ENCODE peak calls at places on chromosomes 1 and 21, in eight cellular contexts. O, J, G, L, W, R, F and Z are unnamed samples.

GRCh38 chr1:174190800-174191199 is 31.5 kb downstream of the RABGAP1L start:
- DNase-seq in O (no peak), J (no peak), G (no peak), L (no peak), W (no peak), R (no peak), F (no peak), Z (no peak)

GRCh38 chr1:204503122-204503912 is 8.7 kb upstream of the PIK3C2B start:
- DNase-seq in O (no peak), J (peak), G (peak), L (no peak), W (no peak), R (no peak), F (peak), Z (no peak)

GRCh38 chr1:96116707-96117106 is 604.9 kb upstream of the PTBP2 start:
- DNase-seq in O (no peak), J (no peak), G (peak), L (no peak), W (no peak), R (no peak), F (no peak), Z (no peak)

GRCh38 chr1:54952950-54953718 is 27.3 kb upstream of the TMEM61 start:
- DNase-seq in O (no peak), J (no peak), G (no peak), L (no peak), W (no peak), R (no peak), F (peak), Z (no peak)

GRCh38 chr1:180170569-180170968 is 15.9 kb downstream of the QSOX1 start:
- DNase-seq in O (no peak), J (no peak), G (no peak), L (no peak), W (no peak), R (no peak), F (no peak), Z (no peak)

GRCh38 chr21:36065497-36066036 is 4.3 kb upstream of the CBR1 start:
- DNase-seq in O (no peak), J (no peak), G (no peak), L (no peak), W (no peak), R (no peak), F (peak), Z (no peak)

GRCh38 chr1:217274416-217274815 is 356.5 kb downstream of the GPATCH2 start:
- DNase-seq in O (no peak), J (no peak), G (no peak), L (no peak), W (no peak), R (no peak), F (no peak), Z (no peak)

GRCh38 chr21:46052703-46053651 is 44.9 kb upstream of the COL6A2 start:
- DNase-seq in O (no peak), J (no peak), G (no peak), L (no peak), W (no peak), R (no peak), F (peak), Z (peak)

GRCh38 chr1:199463521-199464127 is 563.9 kb upstream of the NR5A2 start:
- DNase-seq in O (no peak), J (peak), G (peak), L (no peak), W (peak), R (peak), F (peak), Z (no peak)

GRCh38 chr1:13869172-13869797 is 169.3 kb downstream of the PRDM2 start:
- DNase-seq in O (no peak), J (no peak), G (no peak), L (no peak), W (no peak), R (no peak), F (no peak), Z (no peak)

GRCh38 chr21:31289702-31290101 is 54.4 kb downstream of the TIAM1 start:
- DNase-seq in O (no peak), J (no peak), G (no peak), L (no peak), W (no peak), R (no peak), F (no peak), Z (no peak)

GRCh38 chr1:19582318-19582717 is 61.8 kb upstream of the NBL1 start:
- DNase-seq in O (peak), J (peak), G (peak), L (no peak), W (no peak), R (peak), F (peak), Z (peak)

GRCh38 chr1:57489342-57490036 is 65.6 kb upstream of the DAB1 start:
- DNase-seq in O (no peak), J (no peak), G (no peak), L (no peak), W (no peak), R (no peak), F (peak), Z (no peak)

GRCh38 chr1:175338447-175339135 is 146.0 kb upstream of the KIAA0040 start:
- DNase-seq in O (no peak), J (peak), G (no peak), L (no peak), W (no peak), R (peak), F (no peak), Z (no peak)

GRCh38 chr21:36456714-36457399 is 23.1 kb downstream of the CLDN14 start:
- DNase-seq in O (no peak), J (no peak), G (no peak), L (no peak), W (no peak), R (no peak), F (no peak), Z (no peak)

GRCh38 chr1:46474580-46474979 is 15.1 kb upstream of the DMBX1 start:
- DNase-seq in O (no peak), J (no peak), G (no peak), L (no peak), W (no peak), R (no peak), F (no peak), Z (no peak)

GRCh38 chr1:172108494-172108893 is 267.2 kb downstream of the DNM3 start:
- DNase-seq in O (no peak), J (no peak), G (no peak), L (no peak), W (no peak), R (no peak), F (peak), Z (no peak)

GRCh38 chr1:19439464-19440171 is 45.7 kb downstream of the CAPZB start:
- DNase-seq in O (peak), J (no peak), G (no peak), L (no peak), W (no peak), R (no peak), F (no peak), Z (peak)

GRCh38 chr1:177256153-177256814 is 85.5 kb downstream of the BRINP2 start:
- DNase-seq in O (peak), J (peak), G (peak), L (peak), W (peak), R (peak), F (peak), Z (peak)

GRCh38 chr1:167082511-167083027 is 7.6 kb downstream of the GPA33 start:
- DNase-seq in O (no peak), J (peak), G (no peak), L (no peak), W (no peak), R (no peak), F (no peak), Z (no peak)

GRCh38 chr21:24375201-24375600 is 1232.1 kb downstream of the MRPL39 start:
- DNase-seq in O (peak), J (no peak), G (no peak), L (no peak), W (no peak), R (no peak), F (no peak), Z (no peak)

GRCh38 chr1:153353226-153353947 is 4.3 kb upstream of the S100A9 start:
- DNase-seq in O (no peak), J (peak), G (peak), L (no peak), W (no peak), R (peak), F (peak), Z (no peak)

GRCh38 chr1:151611288-151611790 is 511 bp upstream of the SNX27 start:
- DNase-seq in O (peak), J (no peak), G (no peak), L (no peak), W (no peak), R (no peak), F (peak), Z (no peak)